ENCODE peak calls at places on chromosomes 12 and 14, in five cellular contexts. K is WTC11; V is activated naive CD8-positive, alpha-beta T cell treated with anti-CD3 and anti-CD28 coated beads, Interleukin-2, amount 50 U/mL, for 16 hours; Y is kidney; Z is T-helper 2 cell. E is an unnamed sample.

GRCh38 chr14:23728791-23729190 is 92.6 kb downstream of the DHRS2 start:
- DNase-seq in Z (no peak), Y (no peak), V (no peak), K (no peak), E (no peak)

GRCh38 chr12:132140501-132140900 is 3.6 kb downstream of the DDX51 start:
- DNase-seq in Z (no peak), Y (no peak), V (no peak), K (no peak), E (no peak)

GRCh38 chr14:59281613-59282012 is 93.1 kb downstream of the DAAM1 start:
- DNase-seq in K (no peak), V (no peak), Z (no peak), Y (no peak), E (no peak)

GRCh38 chr14:71309756-71310155 is 402.5 kb downstream of the PCNX1 start:
- DNase-seq in V (no peak), Y (no peak), Z (no peak), K (no peak), E (no peak)

GRCh38 chr14:23580152-23580926 is 1.7 kb upstream of the JPH4 start:
- DNase-seq in V (no peak), Z (no peak), K (no peak), Y (no peak), E (no peak)

GRCh38 chr12:78671295-78671694 is 193.3 kb upstream of the SYT1 start:
- DNase-seq in V (no peak), Z (no peak), K (no peak), Y (no peak), E (no peak)

GRCh38 chr12:32920506-32921085 is 24.0 kb upstream of the PKP2 start:
- DNase-seq in V (no peak), Z (no peak), Y (no peak), K (no peak), E (no peak)

GRCh38 chr14:64604001-64604400 is 54.2 kb downstream of the PPP1R36 start:
- DNase-seq in K (no peak), Z (no peak), V (no peak), Y (no peak), E (no peak)

GRCh38 chr12:52615208-52615868 is 3.0 kb downstream of the KRT73 start:
- DNase-seq in Z (no peak), Y (no peak), V (no peak), K (no peak), E (no peak)

GRCh38 chr12:13339538-13339937 is 143.0 kb downstream of the EMP1 start:
- DNase-seq in V (no peak), Z (no peak), Y (no peak), K (no peak), E (no peak)

GRCh38 chr14:50726372-50727107 is 58.4 kb upstream of the SAV1 start:
- DNase-seq in K (no peak), Z (peak), V (no peak), Y (no peak), E (no peak)

GRCh38 chr12:115598827-115599226 is 678.7 kb downstream of the MED13L start:
- DNase-seq in Y (no peak), V (no peak), Z (no peak), K (no peak), E (no peak)

GRCh38 chr14:90839024-90839888 is 23.0 kb upstream of the TTC7B start:
- DNase-seq in Z (no peak), K (no peak), V (no peak), Y (peak), E (no peak)

GRCh38 chr12:45257185-45257585 is 41.3 kb downstream of the ANO6 start:
- DNase-seq in V (no peak), Z (no peak), Y (no peak), K (no peak), E (no peak)

GRCh38 chr14:38839743-38840375 is 263.2 kb downstream of the SEC23A start:
- DNase-seq in K (no peak), V (no peak), Z (no peak), Y (no peak), E (no peak)

GRCh38 chr12:107761502-107761904 is 566 bp upstream of the PRDM4 start:
- DNase-seq in K (no peak), V (no peak), Z (no peak), Y (no peak), E (no peak)

GRCh38 chr12:70788774-70789173 is 131.8 kb downstream of the PTPRR start:
- DNase-seq in V (no peak), Z (no peak), Y (no peak), K (no peak), E (no peak)

E was measured in T-helper 9 cell.